ENCODE peak calls at places on chromosomes 16 and 17, in five cellular contexts. N, K, G, Y and P are unnamed samples.

GRCh38 chr16:69618307-69618706 is 52.5 kb downstream of the NFAT5 start:
- DNase-seq in Y (no peak), N (no peak), K (no peak), G (no peak), P (no peak)

GRCh38 chr17:35312790-35313711 is 60.4 kb downstream of the SLFN11 start:
- DNase-seq in G (peak), K (peak), Y (no peak), N (peak), P (peak)

GRCh38 chr16:88065747-88066142 is 114.5 kb downstream of the BANP start:
- DNase-seq in Y (no peak), K (no peak), N (no peak), G (no peak), P (no peak)

GRCh38 chr17:15893333-15894024 is 51.5 kb upstream of the ADORA2B start:
- DNase-seq in G (no peak), N (no peak), K (no peak), Y (no peak), P (no peak)

GRCh38 chr16:30725465-30725792 is 22.8 kb upstream of the PHKG2 start:
- DNase-seq in N (no peak), K (no peak), Y (no peak), G (no peak), P (no peak)

GRCh38 chr16:53901396-53901795 is 197.4 kb downstream of the FTO start:
- DNase-seq in K (no peak), N (no peak), G (no peak), Y (no peak), P (no peak)

GRCh38 chr17:58153046-58153445 is 4.9 kb downstream of the OR4D1 start:
- DNase-seq in N (no peak), K (no peak), G (no peak), Y (no peak), P (no peak)

GRCh38 chr17:7440113-7440822 is 956 bp downstream of the FGF11 start:
- DNase-seq in G (peak), K (no peak), Y (no peak), N (peak), P (peak)

GRCh38 chr17:82180776-82181528 is 31.7 kb downstream of the CCDC57 start:
- DNase-seq in G (no peak), Y (no peak), K (no peak), N (no peak), P (peak)

GRCh38 chr17:9290226-9290613 is 268.9 kb downstream of the NTN1 start:
- DNase-seq in Y (no peak), N (no peak), K (no peak), G (no peak), P (no peak)

GRCh38 chr16:46607529-46607928 is 13.7 kb downstream of the SHCBP1 start:
- DNase-seq in N (no peak), G (peak), K (no peak), Y (no peak), P (no peak)

GRCh38 chr16:751152-752007 is 9.2 kb upstream of the MSLN start:
- DNase-seq in G (no peak), K (no peak), Y (peak), N (no peak), P (no peak)

GRCh38 chr17:28610372-28610771 is 3.6 kb downstream of the RSKR start:
- DNase-seq in N (no peak), Y (no peak), K (no peak), G (no peak), P (no peak)

GRCh38 chr17:21674242-21674731 is 18.0 kb upstream of the KCNJ18 start:
- DNase-seq in Y (no peak), G (no peak), K (no peak), N (no peak), P (no peak)

GRCh38 chr17:42521036-42521435 is 15.0 kb upstream of the NAGLU start:
- DNase-seq in N (no peak), K (no peak), Y (no peak), G (no peak), P (no peak)

GRCh38 chr17:80319262-80319998 is 58.8 kb downstream of the RNF213 start:
- DNase-seq in Y (no peak), K (no peak), G (no peak), N (no peak), P (peak)

GRCh38 chr16:64866026-64866425 is 255.8 kb downstream of the CDH11 start:
- DNase-seq in K (no peak), G (no peak), Y (no peak), N (no peak), P (no peak)

GRCh38 chr17:44733753-44734152 is 25.0 kb upstream of the ADAM11 start:
- DNase-seq in N (peak), G (peak), K (no peak), Y (peak), P (peak)

GRCh38 chr16:85750021-85750826 is 672 bp downstream of the C16orf74 start:
- DNase-seq in K (no peak), Y (no peak), N (peak), G (peak), P (peak)

GRCh38 chr16:81189100-81189664 is 49.3 kb upstream of the BCO1 start:
- DNase-seq in N (peak), G (no peak), K (no peak), Y (peak), P (peak)

GRCh38 chr17:38428150-38428642 is at the start of gene ARHGAP23:
- DNase-seq in Y (peak), N (peak), K (no peak), G (peak), P (no peak)

GRCh38 chr17:82367724-82368524 is 3.6 kb upstream of the UTS2R start:
- DNase-seq in K (peak), N (peak), Y (no peak), G (peak), P (peak)

GRCh38 chr17:12078791-12079190 is 58.1 kb downstream of the MAP2K4 start:
- DNase-seq in N (no peak), Y (no peak), K (no peak), G (peak), P (peak)

GRCh38 chr17:17711708-17712141 is 30.5 kb downstream of the RAI1 start:
- DNase-seq in K (no peak), G (no peak), N (no peak), Y (no peak), P (peak)

GRCh38 chr17:15368605-15369004 is 27.2 kb upstream of the TEKT3 start:
- DNase-seq in N (no peak), G (no peak), Y (no peak), K (no peak), P (no peak)

GRCh38 chr16:17647879-17648649 is 177.3 kb upstream of the XYLT1 start:
- DNase-seq in K (no peak), N (no peak), Y (no peak), G (no peak), P (no peak)

GRCh38 chr16:12323007-12323699 is 346.6 kb downstream of the SNX29 start:
- DNase-seq in K (no peak), N (no peak), Y (no peak), G (no peak), P (no peak)

GRCh38 chr17:43598359-43599045 is 52.4 kb upstream of the ETV4 start:
- DNase-seq in G (no peak), K (no peak), Y (no peak), N (no peak), P (peak)

GRCh38 chr16:68972008-68972407 is 128.7 kb downstream of the TANGO6 start:
- DNase-seq in N (no peak), G (no peak), Y (no peak), K (peak), P (no peak)

GRCh38 chr17:63984651-63985386 is 12.1 kb upstream of the SCN4A start:
- DNase-seq in Y (peak), G (peak), K (no peak), N (no peak), P (peak)

GRCh38 chr16:2979669-2980226 is 498 bp downstream of the PKMYT1 start:
- DNase-seq in Y (no peak), G (no peak), N (peak), K (no peak), P (peak)

GRCh38 chr16:49048557-49048956 is 233.1 kb downstream of the CBLN1 start:
- DNase-seq in K (no peak), G (no peak), Y (peak), N (no peak), P (no peak)

GRCh38 chr16:1271380-1271749 is 15.5 kb downstream of the TPSD1 start:
- DNase-seq in G (no peak), Y (no peak), N (no peak), K (no peak), P (no peak)

GRCh38 chr17:5272313-5272712 is 9.8 kb upstream of the RABEP1 start:
- DNase-seq in G (no peak), Y (no peak), K (no peak), N (no peak), P (no peak)

GRCh38 chr16:66487580-66488235 is 60.6 kb downstream of the BEAN1 start:
- DNase-seq in N (no peak), G (no peak), K (no peak), Y (no peak), P (no peak)

GRCh38 chr17:17151962-17152361 is 54.2 kb downstream of the PLD6 start:
- DNase-seq in N (no peak), K (no peak), Y (peak), G (peak), P (no peak)

GRCh38 chr16:50152386-50152806 is 710 bp upstream of the TENT4B start:
- DNase-seq in Y (peak), N (peak), G (peak), K (no peak), P (no peak)

GRCh38 chr17:40070895-40071719 is 8.3 kb downstream of the THRA start:
- DNase-seq in N (no peak), G (peak), K (peak), Y (peak), P (peak)

GRCh38 chr17:80360396-80360795 is 54.6 kb upstream of the ENDOV start:
- DNase-seq in Y (no peak), N (no peak), K (no peak), G (no peak), P (no peak)

GRCh38 chr17:56599566-56599965 is 6.1 kb downstream of the NOG start:
- DNase-seq in K (no peak), G (no peak), N (no peak), Y (no peak), P (no peak)